ENCODE peak calls at places on chromosome 1, in four cellular contexts. One of them, this sample, is unnamed.

GRCh38 chr1:207702317-207702716 is 49.5 kb upstream of the CD46 start:
- DNase-seq in GM12878: no peak
- DNase-seq in K562: no peak
- DNase-seq in IMR-90: no peak
- DNase-seq in this sample: no peak

GRCh38 chr1:80767711-80768110 is 1033.0 kb upstream of the ADGRL2 start:
- DNase-seq in IMR-90: no peak
- DNase-seq in K562: no peak
- DNase-seq in GM12878: no peak
- DNase-seq in this sample: no peak

GRCh38 chr1:204151562-204152309 is at the start of gene ETNK2:
- DNase-seq in GM12878: no peak
- DNase-seq in K562: peak; percentile 99
- DNase-seq in IMR-90: peak; percentile 56
- DNase-seq in this sample: no peak

GRCh38 chr1:152735648-152736047 is 22.2 kb upstream of the KPRP start:
- DNase-seq in IMR-90: no peak
- DNase-seq in GM12878: no peak
- DNase-seq in K562: peak; percentile 20
- DNase-seq in this sample: no peak

GRCh38 chr1:221381858-221382623 is 359.8 kb downstream of the DUSP10 start:
- DNase-seq in K562: no peak
- DNase-seq in IMR-90: peak; percentile 30
- DNase-seq in GM12878: no peak
- DNase-seq in this sample: no peak

GRCh38 chr1:161740871-161741270 is 8.7 kb upstream of the DUSP12 start:
- DNase-seq in K562: no peak
- DNase-seq in GM12878: no peak
- DNase-seq in IMR-90: no peak
- DNase-seq in this sample: no peak

GRCh38 chr1:245332513-245332912 is 177.7 kb downstream of the KIF26B start:
- DNase-seq in IMR-90: peak; percentile 7
- DNase-seq in GM12878: no peak
- DNase-seq in K562: no peak
- DNase-seq in this sample: no peak

GRCh38 chr1:71304125-71304524 is 223.3 kb upstream of the ZRANB2 start:
- DNase-seq in K562: no peak
- DNase-seq in GM12878: no peak
- DNase-seq in IMR-90: no peak
- DNase-seq in this sample: no peak

GRCh38 chr1:3712573-3713535 is 39.4 kb upstream of the CCDC27 start:
- DNase-seq in GM12878: no peak
- DNase-seq in IMR-90: no peak
- DNase-seq in K562: no peak
- DNase-seq in this sample: no peak

GRCh38 chr1:88462481-88463261 is 221.4 kb upstream of the PKN2 start:
- DNase-seq in K562: no peak
- DNase-seq in IMR-90: peak; percentile 17
- DNase-seq in GM12878: no peak
- DNase-seq in this sample: no peak

GRCh38 chr1:164765557-164765956 is 206.6 kb downstream of the PBX1 start:
- DNase-seq in IMR-90: peak; percentile 93
- DNase-seq in GM12878: no peak
- DNase-seq in K562: no peak
- DNase-seq in this sample: no peak

GRCh38 chr1:114032271-114033218 is 53.3 kb downstream of the OLFML3 start:
- DNase-seq in IMR-90: peak; percentile 87
- DNase-seq in GM12878: no peak
- DNase-seq in K562: no peak
- DNase-seq in this sample: peak; percentile 61

GRCh38 chr1:184298321-184299052 is 88.3 kb upstream of the C1orf21 start:
- DNase-seq in IMR-90: no peak
- DNase-seq in GM12878: no peak
- DNase-seq in K562: no peak
- DNase-seq in this sample: no peak

GRCh38 chr1:68442822-68443556 is 6.8 kb downstream of the RPE65 start:
- DNase-seq in K562: peak; percentile 39
- DNase-seq in GM12878: no peak
- DNase-seq in IMR-90: peak; percentile 82
- DNase-seq in this sample: peak; percentile 61

GRCh38 chr1:184472117-184472516 is 85.3 kb downstream of the C1orf21 start:
- DNase-seq in IMR-90: no peak
- DNase-seq in K562: no peak
- DNase-seq in GM12878: no peak
- DNase-seq in this sample: no peak

GRCh38 chr1:76135835-76136234 is 61.3 kb downstream of the ST6GALNAC3 start:
- DNase-seq in IMR-90: no peak
- DNase-seq in K562: no peak
- DNase-seq in GM12878: no peak
- DNase-seq in this sample: no peak
- TF ChIP-seq CHD1 in IMR-90: no peak
- TF ChIP-seq CHD1 in K562: no peak
- TF ChIP-seq CHD1 in GM12878: no peak
- TF ChIP-seq CHD1 in this sample: no peak

GRCh38 chr1:14686701-14687100 is 88.2 kb downstream of the KAZN start:
- DNase-seq in GM12878: no peak
- DNase-seq in IMR-90: no peak
- DNase-seq in K562: no peak
- DNase-seq in this sample: no peak
- TF ChIP-seq CHD1 in GM12878: no peak
- TF ChIP-seq CHD1 in IMR-90: no peak
- TF ChIP-seq CHD1 in K562: no peak
- TF ChIP-seq CHD1 in this sample: no peak

GRCh38 chr1:213138892-213139291 is 87.9 kb downstream of the RPS6KC1 start:
- DNase-seq in K562: no peak
- DNase-seq in IMR-90: peak; percentile 69
- DNase-seq in GM12878: no peak
- DNase-seq in this sample: no peak
- TF ChIP-seq CHD1 in K562: no peak
- TF ChIP-seq CHD1 in IMR-90: no peak
- TF ChIP-seq CHD1 in GM12878: no peak
- TF ChIP-seq CHD1 in this sample: no peak

GRCh38 chr1:9249534-9250335 is 15.2 kb downstream of the H6PD start:
- DNase-seq in GM12878: no peak
- DNase-seq in IMR-90: peak; percentile 44
- DNase-seq in K562: peak; percentile 61
- DNase-seq in this sample: no peak

GRCh38 chr1:9252999-9253398 is 18.4 kb downstream of the H6PD start:
- DNase-seq in IMR-90: no peak
- DNase-seq in GM12878: no peak
- DNase-seq in K562: no peak
- DNase-seq in this sample: no peak

GRCh38 chr1:9250586-9251381 is 16.2 kb downstream of the H6PD start:
- DNase-seq in IMR-90: peak; percentile 21
- DNase-seq in K562: no peak
- DNase-seq in GM12878: no peak
- DNase-seq in this sample: no peak

GRCh38 chr1:9250336-9250585 is 15.7 kb downstream of the H6PD start:
- DNase-seq in K562: no peak
- DNase-seq in GM12878: no peak
- DNase-seq in IMR-90: no peak
- DNase-seq in this sample: no peak

GRCh38 chr1:9251501-9251900 is 16.9 kb downstream of the H6PD start:
- DNase-seq in IMR-90: no peak
- DNase-seq in GM12878: no peak
- DNase-seq in K562: no peak
- DNase-seq in this sample: no peak
- TF ChIP-seq CHD1 in IMR-90: no peak
- TF ChIP-seq CHD1 in GM12878: no peak
- TF ChIP-seq CHD1 in K562: no peak
- TF ChIP-seq CHD1 in this sample: no peak

GRCh38 chr1:91842056-91842455 is 43.9 kb downstream of the TGFBR3 start:
- DNase-seq in K562: no peak
- DNase-seq in GM12878: no peak
- DNase-seq in IMR-90: no peak
- DNase-seq in this sample: no peak
- TF ChIP-seq CHD1 in K562: no peak
- TF ChIP-seq CHD1 in GM12878: no peak
- TF ChIP-seq CHD1 in IMR-90: no peak
- TF ChIP-seq CHD1 in this sample: no peak

GRCh38 chr1:201535046-201535777 is 3.7 kb upstream of the NAV1 start:
- DNase-seq in IMR-90: peak; percentile 68
- DNase-seq in GM12878: no peak
- DNase-seq in K562: no peak
- DNase-seq in this sample: no peak

GRCh38 chr1:201537028-201537427 is 1.9 kb upstream of the NAV1 start:
- DNase-seq in GM12878: no peak
- DNase-seq in IMR-90: no peak
- DNase-seq in K562: no peak
- DNase-seq in this sample: no peak

GRCh38 chr1:201537467-201537866 is 1.5 kb upstream of the NAV1 start:
- DNase-seq in K562: no peak
- DNase-seq in GM12878: no peak
- DNase-seq in IMR-90: no peak
- DNase-seq in this sample: no peak

GRCh38 chr1:201536542-201536941 is 2.4 kb upstream of the NAV1 start:
- DNase-seq in IMR-90: peak; percentile 92
- DNase-seq in GM12878: no peak
- DNase-seq in K562: no peak
- DNase-seq in this sample: no peak

DNA sequence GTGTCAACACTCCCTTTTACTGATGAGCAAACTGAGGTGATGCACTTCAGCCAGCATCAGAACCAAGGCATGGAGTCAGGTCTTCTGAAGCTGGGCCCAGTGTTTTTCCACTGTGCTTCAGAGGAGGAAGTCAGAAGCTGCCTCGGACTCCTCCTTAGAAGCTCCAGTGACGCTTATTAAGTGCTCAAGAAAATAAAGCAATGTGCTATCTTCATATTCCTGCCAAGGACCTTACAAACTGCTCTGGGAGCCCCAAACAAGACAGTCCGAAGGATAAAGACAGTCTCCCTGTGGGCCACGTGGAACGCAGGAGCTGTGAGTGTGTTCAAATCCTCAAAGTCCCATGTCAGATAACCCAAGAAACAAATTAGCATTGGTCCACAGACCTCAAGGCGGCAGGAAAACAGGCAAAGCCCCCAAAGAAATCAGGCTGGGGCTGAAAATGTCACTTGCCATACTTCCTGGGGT is 3.1 kb upstream of the NAV1 start:
- DNase-seq in K562: no peak
- DNase-seq in IMR-90: no peak
- DNase-seq in GM12878: no peak
- DNase-seq in this sample: no peak
- TF ChIP-seq CHD1 in K562: no peak
- TF ChIP-seq CHD1 in IMR-90: no peak
- TF ChIP-seq CHD1 in GM12878: no peak
- TF ChIP-seq CHD1 in this sample: no peak

GRCh38 chr1:18176619-18177018 is 69.0 kb downstream of the IGSF21 start:
- DNase-seq in IMR-90: no peak
- DNase-seq in K562: no peak
- DNase-seq in GM12878: no peak
- DNase-seq in this sample: no peak
- TF ChIP-seq CHD1 in IMR-90: no peak
- TF ChIP-seq CHD1 in K562: no peak
- TF ChIP-seq CHD1 in GM12878: no peak
- TF ChIP-seq CHD1 in this sample: no peak

GRCh38 chr1:22237433-22238093 is 94.7 kb upstream of the WNT4 start:
- DNase-seq in K562: no peak
- DNase-seq in IMR-90: no peak
- DNase-seq in GM12878: no peak
- DNase-seq in this sample: no peak

GRCh38 chr1:22236900-22237299 is 94.0 kb upstream of the WNT4 start:
- DNase-seq in GM12878: no peak
- DNase-seq in IMR-90: no peak
- DNase-seq in K562: no peak
- DNase-seq in this sample: no peak

GRCh38 chr1:22236151-22236550 is 93.3 kb upstream of the WNT4 start:
- DNase-seq in IMR-90: no peak
- DNase-seq in K562: no peak
- DNase-seq in GM12878: no peak
- DNase-seq in this sample: no peak

GRCh38 chr1:22231995-22232690 is 89.2 kb upstream of the WNT4 start:
- DNase-seq in IMR-90: no peak
- DNase-seq in K562: peak; percentile 29
- DNase-seq in GM12878: no peak
- DNase-seq in this sample: no peak

GRCh38 chr1:22234631-22235030 is 91.7 kb upstream of the WNT4 start:
- DNase-seq in GM12878: no peak
- DNase-seq in IMR-90: no peak
- DNase-seq in K562: no peak
- DNase-seq in this sample: no peak
- TF ChIP-seq CHD1 in GM12878: no peak
- TF ChIP-seq CHD1 in IMR-90: no peak
- TF ChIP-seq CHD1 in K562: no peak
- TF ChIP-seq CHD1 in this sample: no peak